ENCODE peak calls at places on chromosomes 1 and 21, in nine cellular contexts. T is IMR-90, Y is heart left ventricle, W is ovary, J is HepG2, A is uterus, C is adrenal gland, Z is breast epithelium, X is tibial nerve. V is an unnamed sample. For H3K27me3, the result is how much of the 10 kb centered on the place peaks cover.

GRCh38 chr1:167270230-167270817 is 49.6 kb downstream of the POU2F1 start:
- DNase-seq in Z (no peak), J (no peak), T (no peak), C (no peak), A (no peak), X (no peak), W (no peak), Y (no peak), V (no peak)

GRCh38 chr1:44802306-44803061 is 2.3 kb downstream of the PLK3 start:
- DNase-seq in C (peak), W (peak), Z (peak), T (no peak), A (peak), J (no peak), Y (peak), X (no peak), V (no peak)

GRCh38 chr1:194289569-194290266 is 1103.3 kb upstream of the B3GALT2 start:
- DNase-seq in C (no peak), A (no peak), Z (no peak), T (no peak), J (no peak), W (no peak), Y (no peak), X (no peak), V (no peak)

GRCh38 chr1:234975122-234975940 is 153.3 kb downstream of the TOMM20 start:
- DNase-seq in C (peak), Y (no peak), A (peak), J (peak), X (no peak), T (peak), W (no peak), Z (no peak), V (no peak)

GRCh38 chr1:58363639-58364038 is 182.9 kb downstream of the OMA1 start:
- DNase-seq in T (no peak), Z (no peak), Y (no peak), W (no peak), C (no peak), J (no peak), A (no peak), X (no peak), V (no peak)

GRCh38 chr1:112359961-112360767 is 35.9 kb upstream of the CTTNBP2NL start:
- DNase-seq in J (peak), X (peak), W (peak), T (peak), A (peak), C (peak), Z (peak), Y (peak), V (peak)

GRCh38 chr1:154970631-154971340 is at the start of gene SHC1:
- DNase-seq in W (peak), C (peak), Y (peak), X (peak), T (peak), Z (peak), J (peak), A (peak), V (peak)

GRCh38 chr1:6523566-6523965 is 30.7 kb downstream of the NOL9 start:
- DNase-seq in Z (no peak), Y (no peak), A (no peak), C (peak), J (peak), W (no peak), T (peak), X (no peak), V (no peak)

GRCh38 chr1:193538690-193539089 is 352.3 kb upstream of the B3GALT2 start:
- DNase-seq in W (no peak), J (no peak), T (no peak), C (no peak), Z (no peak), A (no peak), Y (no peak), X (no peak), V (no peak)

GRCh38 chr1:10833630-10834557 is 37.4 kb upstream of the CASZ1 start:
- DNase-seq in W (no peak), Y (no peak), X (no peak), Z (no peak), T (no peak), A (no peak), J (no peak), C (no peak), V (no peak)

GRCh38 chr1:45246760-45247159 is 40.4 kb upstream of the ZSWIM5 start:
- DNase-seq in J (peak), W (no peak), X (no peak), Z (no peak), C (peak), A (no peak), T (peak), Y (no peak), V (no peak)

GRCh38 chr1:201044119-201044518 is 20.6 kb upstream of the KIF21B start:
- DNase-seq in W (no peak), T (no peak), Y (no peak), Z (no peak), X (no peak), C (no peak), A (no peak), J (no peak), V (no peak)

GRCh38 chr1:171983584-171983983 is 142.3 kb downstream of the DNM3 start:
- DNase-seq in W (no peak), T (peak), J (no peak), X (no peak), Z (no peak), Y (no peak), C (no peak), A (no peak), V (no peak)

DNA sequence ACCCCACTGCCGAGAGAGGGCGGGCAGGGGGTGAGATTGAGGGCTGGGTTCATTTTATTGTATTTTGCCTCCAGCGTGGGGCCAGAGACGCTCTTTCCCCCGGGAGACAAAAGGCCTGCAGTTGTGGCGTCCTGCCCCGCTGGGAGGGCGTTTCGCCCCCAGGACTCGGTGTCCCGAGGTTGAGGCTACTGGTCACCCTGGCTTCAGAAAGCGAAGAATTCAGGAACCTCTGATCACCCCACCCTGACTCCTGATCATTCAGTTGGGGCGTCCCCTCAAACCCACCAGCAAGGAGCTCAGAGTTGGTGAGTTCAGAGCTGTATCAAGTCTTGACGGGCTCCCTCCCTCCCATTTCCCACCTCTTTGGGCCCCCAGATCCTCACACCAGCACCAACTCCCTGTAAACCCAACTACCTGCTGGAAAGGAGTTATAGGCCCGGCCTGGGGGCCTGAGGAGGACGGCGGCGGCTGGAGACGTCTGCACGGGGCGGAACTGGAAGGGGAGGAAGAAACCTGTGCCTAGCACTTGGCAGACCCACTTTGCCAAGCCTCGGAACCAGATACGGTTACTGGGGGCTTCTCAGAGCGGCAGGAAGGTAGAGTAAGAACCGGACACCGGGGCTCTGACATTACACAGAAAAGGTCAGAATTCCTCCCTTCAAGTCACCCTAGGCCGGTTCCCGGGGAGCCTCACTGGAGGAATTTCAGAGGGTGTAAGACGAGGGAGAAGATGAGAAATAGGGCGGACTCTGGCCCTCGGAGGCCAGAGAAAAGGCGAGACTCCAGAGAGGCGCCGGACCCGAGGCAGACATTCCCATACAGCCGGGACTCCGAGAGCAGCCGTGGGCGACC is 761 bp upstream of the PAX7 start:
- DNase-seq in A (no peak), T (no peak), W (no peak), Z (no peak), C (no peak), Y (no peak), X (no peak), J (no peak), V (no peak)
- H3K27me3 ChIP-seq in A (under half), T (half or more), W (under half), Z (under half), C (half or more), Y (half or more), X (half or more), J (under half), V (half or more)

GRCh38 chr21:41458121-41458520 is 32.1 kb downstream of the MX1 start:
- DNase-seq in C (no peak), T (peak), Z (no peak), W (no peak), Y (no peak), J (no peak), X (no peak), A (no peak), V (no peak)

GRCh38 chr21:41460578-41461527 is 34.8 kb downstream of the MX1 start:
- DNase-seq in W (peak), X (peak), A (peak), Y (peak), T (peak), J (peak), C (peak), Z (peak), V (peak)

GRCh38 chr21:41458559-41458958 is 32.5 kb downstream of the MX1 start:
- DNase-seq in Y (no peak), J (no peak), C (no peak), T (no peak), W (no peak), A (no peak), X (no peak), Z (no peak), V (no peak)

GRCh38 chr21:41465176-41465781 is 39.2 kb downstream of the MX1 start:
- DNase-seq in C (no peak), Y (no peak), A (no peak), W (no peak), J (no peak), Z (no peak), X (no peak), T (no peak), V (no peak)

GRCh38 chr21:41459884-41460534 is 34.0 kb downstream of the MX1 start:
- DNase-seq in Z (no peak), J (no peak), A (no peak), Y (no peak), C (no peak), T (no peak), W (no peak), X (no peak), V (no peak)
- TF ChIP-seq POLR2A in Z (no peak), J (no peak), A (no peak), Y (no peak), C (no peak), T (no peak), W (no peak), X (no peak), V (no peak)

DNA sequence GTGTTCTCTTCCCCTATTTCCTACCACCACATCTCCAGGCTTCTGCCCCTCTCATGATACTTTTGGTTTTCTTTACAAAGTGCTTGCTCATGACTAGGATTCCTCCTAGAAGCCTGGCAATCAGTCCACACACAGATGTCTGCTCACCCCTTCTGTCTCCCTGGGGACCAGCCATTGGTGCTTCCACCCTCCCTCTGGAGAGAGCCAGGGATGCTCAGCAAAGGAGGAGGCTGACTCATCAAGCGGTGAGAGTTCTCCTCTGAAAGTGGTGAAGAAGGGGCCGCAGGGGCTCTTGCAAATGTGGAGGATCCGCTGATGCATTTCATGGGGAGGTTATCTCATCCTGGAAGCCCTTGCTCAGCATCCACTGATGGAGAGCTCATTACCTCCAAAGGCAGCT is 14.5 kb downstream of the NT5C1A start:
- DNase-seq in X (no peak), Z (no peak), A (no peak), Y (no peak), T (peak), J (no peak), C (no peak), W (no peak), V (no peak)
- H3K27me3 ChIP-seq in X (under half), Z (under half), A (under half), Y (under half), T (half or more), J (under half), C (under half), W (under half), V (under half)

DNA sequence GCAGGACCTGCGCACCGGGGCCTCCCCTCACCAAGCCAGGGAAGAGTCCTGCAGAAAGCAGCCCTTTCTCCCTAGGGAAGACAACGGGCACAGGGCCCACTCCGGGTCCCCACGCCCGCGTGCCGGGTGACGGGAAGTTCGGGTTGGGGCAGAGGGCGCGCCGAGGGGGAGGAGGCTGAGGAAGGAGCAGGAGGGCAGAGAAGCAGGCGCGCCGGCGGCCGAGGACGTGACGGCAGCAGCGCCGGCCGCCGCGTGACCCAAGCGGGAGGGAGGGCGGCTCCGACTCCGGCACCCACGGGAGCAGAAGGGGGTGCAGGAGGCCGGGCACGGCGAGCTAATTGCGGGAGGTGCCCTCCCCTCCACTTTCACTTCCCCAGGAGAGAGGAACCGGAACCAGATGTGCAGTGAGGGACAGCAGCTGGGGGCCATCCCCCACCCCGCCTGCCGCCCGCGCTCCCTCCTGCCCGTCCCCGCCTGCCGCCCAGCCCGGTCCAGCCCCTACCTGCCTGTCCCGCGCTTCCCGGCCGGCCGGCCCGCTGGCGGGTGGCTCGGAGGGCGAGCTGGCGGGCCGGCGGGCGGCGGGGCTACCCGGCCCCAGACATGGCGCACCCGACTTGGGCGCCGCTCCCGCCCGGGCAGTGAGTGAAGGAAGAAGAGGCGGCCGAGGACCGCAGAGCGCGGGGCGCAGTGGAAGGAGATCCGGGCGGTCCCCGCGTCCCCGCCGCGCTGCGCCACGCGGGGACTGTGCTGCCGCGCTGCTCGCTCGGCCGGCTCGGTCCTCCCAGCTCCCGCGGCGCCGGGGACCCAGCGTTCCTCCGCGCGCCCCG is 510 bp downstream of the DENND4B start:
- DNase-seq in T (peak), Y (peak), A (peak), J (no peak), C (peak), X (peak), Z (peak), W (peak), V (peak)
- TF ChIP-seq POLR2A in T (no peak), Y (peak), A (peak), J (peak), C (peak), X (peak), Z (no peak), W (peak), V (no peak)

GRCh38 chr1:118984990-118985608 is 3.0 kb downstream of the TBX15 start:
- DNase-seq in J (no peak), T (no peak), C (no peak), W (no peak), X (no peak), Y (no peak), A (no peak), Z (no peak), V (no peak)
- H3K27me3 ChIP-seq in J (under half), T (half or more), C (half or more), W (under half), X (half or more), Y (half or more), A (under half), Z (under half), V (under half)